ENCODE peak calls at places on chromosomes 5 and 9, in eight cellular contexts. R, L, E, C, S, H, T and U are unnamed samples.

GRCh38 chr5:139385061-139385889 is 2.2 kb upstream of the SLC23A1 start:
- DNase-seq in S (no peak), C (peak; percentile 53), H (no peak), R (peak; percentile 44), T (no peak), E (no peak), L (no peak), U (no peak)

GRCh38 chr5:108905818-108906217 is 158.1 kb downstream of the FER start:
- DNase-seq in E (no peak), L (no peak), H (no peak), T (no peak), C (no peak), R (no peak), S (no peak), U (no peak)

GRCh38 chr5:149376104-149376503 is 3.0 kb downstream of the IL17B start:
- DNase-seq in C (no peak), T (no peak), S (no peak), R (no peak), H (no peak), E (no peak), L (no peak), U (no peak)

GRCh38 chr5:14628346-14628745 is 36.2 kb upstream of the OTULIN start:
- DNase-seq in R (peak; percentile 36), L (peak; percentile 27), H (peak; percentile 72), T (peak; percentile 59), E (no peak), C (peak; percentile 55), S (peak; percentile 22), U (no peak)

GRCh38 chr5:67799732-67800234 is 415.8 kb upstream of the PIK3R1 start:
- DNase-seq in H (no peak), R (peak; percentile 47), L (no peak), C (no peak), E (no peak), T (no peak), S (no peak), U (peak; percentile 72)

GRCh38 chr9:113567361-113568080 is 104.0 kb downstream of the RGS3 start:
- DNase-seq in T (no peak), E (no peak), S (no peak), H (no peak), C (no peak), L (no peak), R (no peak), U (no peak)

GRCh38 chr5:15447209-15447608 is 52.8 kb upstream of the FBXL7 start:
- DNase-seq in L (no peak), E (no peak), H (no peak), C (no peak), T (no peak), R (no peak), S (no peak), U (no peak)

GRCh38 chr9:129141066-129142041 is 30.1 kb downstream of the PTPA start:
- DNase-seq in R (peak; percentile 75), T (peak; percentile 43), H (no peak), E (peak; percentile 48), C (no peak), L (peak; percentile 80), S (no peak), U (peak; percentile 68)

GRCh38 chr9:120869726-120870125 is 7.3 kb downstream of the PHF19 start:
- DNase-seq in H (no peak), L (no peak), R (peak; percentile 35), E (no peak), S (no peak), C (no peak), T (no peak), U (no peak)

GRCh38 chr9:95078934-95079333 is 238.6 kb downstream of the FANCC start:
- DNase-seq in H (no peak), T (no peak), S (no peak), E (no peak), C (no peak), R (peak; percentile 67), L (no peak), U (no peak)

GRCh38 chr5:143051244-143052058 is 281.3 kb downstream of the ARHGAP26 start:
- DNase-seq in L (peak; percentile 61), R (no peak), H (peak; percentile 69), T (peak; percentile 97), C (peak; percentile 20), E (no peak), S (no peak), U (no peak)

GRCh38 chr9:129139993-129140396 is 28.8 kb downstream of the PTPA start:
- DNase-seq in C (peak; percentile 80), T (peak; percentile 97), R (peak; percentile 90), L (peak; percentile 99), S (peak; percentile 75), H (peak; percentile 95), E (peak; percentile 87), U (peak; percentile 93)

GRCh38 chr5:81080809-81081460 is 120.8 kb downstream of the RASGRF2 start:
- DNase-seq in R (no peak), C (no peak), H (no peak), L (no peak), T (no peak), S (no peak), E (no peak), U (no peak)

GRCh38 chr5:168883253-168883880 is 304.2 kb upstream of the PANK3 start:
- DNase-seq in C (no peak), L (no peak), S (no peak), E (no peak), T (no peak), R (no peak), H (no peak), U (no peak)

GRCh38 chr5:1349246-1349645 is 4.3 kb upstream of the CLPTM1L start:
- DNase-seq in H (no peak), R (no peak), S (no peak), C (no peak), T (no peak), E (no peak), L (no peak), U (no peak)

GRCh38 chr9:120394058-120394669 is 185.8 kb downstream of the CDK5RAP2 start:
- DNase-seq in E (no peak), L (peak; percentile 87), H (peak; percentile 90), C (no peak), S (peak; percentile 43), T (peak; percentile 16), R (no peak), U (no peak)

GRCh38 chr5:74641014-74641777 is 668 bp upstream of the ENC1 start:
- DNase-seq in R (peak; percentile 84), H (peak; percentile 89), T (peak; percentile 78), S (peak; percentile 42), E (peak; percentile 23), L (no peak), C (peak; percentile 95), U (peak; percentile 93)

GRCh38 chr5:127305486-127305885 is 14.9 kb downstream of the MEGF10 start:
- DNase-seq in S (no peak), E (no peak), R (no peak), T (no peak), C (no peak), H (no peak), L (no peak), U (no peak)

GRCh38 chr9:114803459-114803858 is 2.4 kb downstream of the TNFSF15 start:
- DNase-seq in H (no peak), T (no peak), E (no peak), C (no peak), S (no peak), L (no peak), R (no peak), U (no peak)

GRCh38 chr5:142906863-142907671 is 136.9 kb downstream of the ARHGAP26 start:
- DNase-seq in H (peak; percentile 79), S (no peak), T (no peak), E (no peak), C (no peak), R (peak; percentile 51), L (peak; percentile 83), U (peak; percentile 59)

GRCh38 chr5:153896701-153897100 is 142.0 kb downstream of the FAM114A2 start:
- DNase-seq in T (no peak), C (no peak), R (no peak), E (no peak), H (no peak), S (no peak), L (peak; percentile 8), U (no peak)

GRCh38 chr5:64789457-64789856 is 20.7 kb downstream of the CWC27 start:
- DNase-seq in L (peak; percentile 41), T (no peak), E (no peak), H (no peak), S (no peak), C (no peak), R (no peak), U (no peak)

GRCh38 chr9:77085416-77085815 is 66.0 kb downstream of the FOXB2 start:
- DNase-seq in E (no peak), H (peak; percentile 42), L (no peak), S (no peak), R (no peak), T (no peak), C (no peak), U (no peak)

GRCh38 chr9:74132986-74133385 is 364.1 kb upstream of the RORB start:
- DNase-seq in E (no peak), H (no peak), S (no peak), L (no peak), C (peak; percentile 0), T (no peak), R (no peak), U (peak; percentile 41)

GRCh38 chr5:34522599-34523381 is 133.3 kb upstream of the RAI14 start:
- DNase-seq in T (peak; percentile 79), E (peak; percentile 82), L (peak; percentile 79), S (peak; percentile 31), R (peak; percentile 40), H (peak; percentile 93), C (peak; percentile 73), U (no peak)

GRCh38 chr9:88458716-88459115 is 70.5 kb downstream of the SPIN1 start:
- DNase-seq in R (no peak), L (no peak), C (no peak), T (no peak), E (peak; percentile 18), S (no peak), H (no peak), U (no peak)

GRCh38 chr9:87606921-87607521 is 109.4 kb downstream of the DAPK1 start:
- DNase-seq in C (no peak), R (no peak), S (no peak), E (no peak), H (no peak), L (no peak), T (no peak), U (no peak)

GRCh38 chr5:166341708-166342329 is 1949.6 kb upstream of the WWC1 start:
- DNase-seq in T (peak; percentile 17), S (no peak), L (no peak), C (no peak), E (no peak), H (no peak), R (no peak), U (no peak)

GRCh38 chr9:129665008-129665771 is at the start of gene PRRX2:
- DNase-seq in R (no peak), L (no peak), T (no peak), H (no peak), C (no peak), E (no peak), S (peak; percentile 43), U (peak; percentile 68)